ENCODE peak calls at places on chromosomes 6 and 20, in nine cellular contexts. One of them, this sample, is unnamed.

GRCh38 chr20:62726716-62727583 is 18.3 kb downstream of the NTSR1 start:
- DNase-seq in heart right ventricle: no peak
- DNase-seq in prostate gland: no peak
- DNase-seq in AG09309: no peak
- DNase-seq in body of pancreas: peak; percentile 5
- DNase-seq in skeletal muscle cell: no peak
- DNase-seq in HFF-Myc: no peak
- DNase-seq in colonic mucosa: no peak
- DNase-seq in GM12865: no peak
- DNase-seq in this sample: no peak

GRCh38 chr6:133646021-133646682 is 242.8 kb upstream of the TCF21 start:
- DNase-seq in colonic mucosa: no peak
- DNase-seq in GM12865: no peak
- DNase-seq in HFF-Myc: peak; percentile 19
- DNase-seq in skeletal muscle cell: no peak
- DNase-seq in heart right ventricle: no peak
- DNase-seq in body of pancreas: peak; percentile 21
- DNase-seq in AG09309: peak; percentile 38
- DNase-seq in prostate gland: no peak
- DNase-seq in this sample: no peak

GRCh38 chr6:1873781-1874180 is 264.1 kb downstream of the FOXC1 start:
- DNase-seq in GM12865: no peak
- DNase-seq in HFF-Myc: no peak
- DNase-seq in body of pancreas: no peak
- DNase-seq in AG09309: no peak
- DNase-seq in colonic mucosa: no peak
- DNase-seq in heart right ventricle: no peak
- DNase-seq in skeletal muscle cell: no peak
- DNase-seq in prostate gland: no peak
- DNase-seq in this sample: no peak

GRCh38 chr6:52953911-52954839 is 40.9 kb downstream of the GSTA4 start:
- DNase-seq in heart right ventricle: no peak
- DNase-seq in prostate gland: no peak
- DNase-seq in HFF-Myc: no peak
- DNase-seq in GM12865: peak; percentile 8
- DNase-seq in AG09309: no peak
- DNase-seq in colonic mucosa: no peak
- DNase-seq in body of pancreas: no peak
- DNase-seq in skeletal muscle cell: peak; percentile 19
- DNase-seq in this sample: no peak

GRCh38 chr20:61178431-61179080 is 73.5 kb upstream of the CDH4 start:
- DNase-seq in GM12865: no peak
- DNase-seq in skeletal muscle cell: no peak
- DNase-seq in heart right ventricle: no peak
- DNase-seq in body of pancreas: no peak
- DNase-seq in prostate gland: no peak
- DNase-seq in AG09309: no peak
- DNase-seq in colonic mucosa: peak; percentile 66
- DNase-seq in HFF-Myc: no peak
- DNase-seq in this sample: no peak

GRCh38 chr6:71419954-71420692 is 131.5 kb downstream of the OGFRL1 start:
- DNase-seq in prostate gland: peak; percentile 23
- DNase-seq in body of pancreas: peak; percentile 54
- DNase-seq in skeletal muscle cell: no peak
- DNase-seq in HFF-Myc: no peak
- DNase-seq in heart right ventricle: peak; percentile 66
- DNase-seq in colonic mucosa: peak; percentile 33
- DNase-seq in AG09309: no peak
- DNase-seq in GM12865: no peak
- DNase-seq in this sample: no peak

GRCh38 chr6:1263039-1263849 is 48.7 kb upstream of the FOXQ1 start:
- DNase-seq in HFF-Myc: no peak
- DNase-seq in skeletal muscle cell: no peak
- DNase-seq in GM12865: no peak
- DNase-seq in heart right ventricle: no peak
- DNase-seq in AG09309: peak; percentile 71
- DNase-seq in colonic mucosa: no peak
- DNase-seq in prostate gland: no peak
- DNase-seq in body of pancreas: no peak
- DNase-seq in this sample: no peak

GRCh38 chr20:35791823-35792222 is 20.0 kb downstream of the PHF20 start:
- DNase-seq in heart right ventricle: no peak
- DNase-seq in colonic mucosa: no peak
- DNase-seq in prostate gland: no peak
- DNase-seq in AG09309: peak; percentile 86
- DNase-seq in GM12865: no peak
- DNase-seq in skeletal muscle cell: peak; percentile 37
- DNase-seq in HFF-Myc: no peak
- DNase-seq in body of pancreas: no peak
- DNase-seq in this sample: no peak

GRCh38 chr6:41698350-41698781 is 37.0 kb downstream of the TFEB start:
- DNase-seq in GM12865: peak; percentile 43
- DNase-seq in colonic mucosa: no peak
- DNase-seq in prostate gland: no peak
- DNase-seq in AG09309: peak; percentile 87
- DNase-seq in body of pancreas: no peak
- DNase-seq in heart right ventricle: peak; percentile 51
- DNase-seq in HFF-Myc: peak; percentile 80
- DNase-seq in skeletal muscle cell: peak; percentile 89
- DNase-seq in this sample: no peak

GRCh38 chr6:27814665-27815424 is 97.4 kb downstream of the OR2B2 start:
- DNase-seq in GM12865: peak; percentile 98
- DNase-seq in HFF-Myc: peak; percentile 97
- DNase-seq in body of pancreas: peak; percentile 68
- DNase-seq in heart right ventricle: peak; percentile 79
- DNase-seq in prostate gland: peak; percentile 87
- DNase-seq in AG09309: peak; percentile 86
- DNase-seq in colonic mucosa: peak; percentile 85
- DNase-seq in skeletal muscle cell: peak; percentile 84
- DNase-seq in this sample: peak; percentile 97

GRCh38 chr6:36389353-36389752 is 1.9 kb upstream of the ETV7 start:
- DNase-seq in colonic mucosa: no peak
- DNase-seq in HFF-Myc: no peak
- DNase-seq in AG09309: no peak
- DNase-seq in body of pancreas: no peak
- DNase-seq in prostate gland: no peak
- DNase-seq in heart right ventricle: no peak
- DNase-seq in skeletal muscle cell: no peak
- DNase-seq in GM12865: no peak
- DNase-seq in this sample: no peak

GRCh38 chr20:8795404-8795803 is 273.5 kb upstream of the PLCB4 start:
- DNase-seq in GM12865: peak; percentile 10
- DNase-seq in skeletal muscle cell: no peak
- DNase-seq in HFF-Myc: no peak
- DNase-seq in heart right ventricle: no peak
- DNase-seq in colonic mucosa: no peak
- DNase-seq in body of pancreas: no peak
- DNase-seq in AG09309: no peak
- DNase-seq in prostate gland: no peak
- DNase-seq in this sample: no peak

GRCh38 chr6:136249336-136249735 is 775 bp downstream of the MTFR2 start:
- DNase-seq in GM12865: peak; percentile 21
- DNase-seq in body of pancreas: no peak
- DNase-seq in skeletal muscle cell: no peak
- DNase-seq in colonic mucosa: no peak
- DNase-seq in prostate gland: no peak
- DNase-seq in AG09309: no peak
- DNase-seq in heart right ventricle: no peak
- DNase-seq in HFF-Myc: no peak
- DNase-seq in this sample: no peak

GRCh38 chr6:110541701-110542309 is 65.4 kb upstream of the SLC22A16 start:
- DNase-seq in skeletal muscle cell: no peak
- DNase-seq in heart right ventricle: no peak
- DNase-seq in colonic mucosa: no peak
- DNase-seq in body of pancreas: no peak
- DNase-seq in GM12865: no peak
- DNase-seq in prostate gland: no peak
- DNase-seq in HFF-Myc: no peak
- DNase-seq in AG09309: no peak
- DNase-seq in this sample: no peak

GRCh38 chr6:1278057-1278720 is 33.7 kb upstream of the FOXQ1 start:
- DNase-seq in body of pancreas: no peak
- DNase-seq in GM12865: no peak
- DNase-seq in prostate gland: no peak
- DNase-seq in heart right ventricle: no peak
- DNase-seq in HFF-Myc: no peak
- DNase-seq in AG09309: no peak
- DNase-seq in colonic mucosa: no peak
- DNase-seq in skeletal muscle cell: no peak
- DNase-seq in this sample: no peak

GRCh38 chr6:111620168-111620567 is 14.5 kb upstream of the TRAF3IP2 start:
- DNase-seq in HFF-Myc: no peak
- DNase-seq in body of pancreas: peak; percentile 60
- DNase-seq in heart right ventricle: no peak
- DNase-seq in AG09309: no peak
- DNase-seq in prostate gland: no peak
- DNase-seq in skeletal muscle cell: no peak
- DNase-seq in colonic mucosa: peak; percentile 68
- DNase-seq in GM12865: no peak
- DNase-seq in this sample: no peak

GRCh38 chr6:110811187-110811586 is 4.1 kb downstream of the CDK19 start:
- DNase-seq in heart right ventricle: no peak
- DNase-seq in HFF-Myc: no peak
- DNase-seq in body of pancreas: no peak
- DNase-seq in AG09309: no peak
- DNase-seq in skeletal muscle cell: no peak
- DNase-seq in colonic mucosa: no peak
- DNase-seq in GM12865: peak; percentile 74
- DNase-seq in prostate gland: no peak
- DNase-seq in this sample: no peak

GRCh38 chr20:40189621-40190020 is 499.4 kb downstream of the MAFB start:
- DNase-seq in heart right ventricle: no peak
- DNase-seq in HFF-Myc: no peak
- DNase-seq in AG09309: no peak
- DNase-seq in body of pancreas: no peak
- DNase-seq in prostate gland: no peak
- DNase-seq in colonic mucosa: no peak
- DNase-seq in GM12865: no peak
- DNase-seq in skeletal muscle cell: no peak
- DNase-seq in this sample: no peak

GRCh38 chr6:84623956-84624680 is 140.3 kb downstream of the TBX18 start:
- DNase-seq in heart right ventricle: peak; percentile 35
- DNase-seq in GM12865: no peak
- DNase-seq in colonic mucosa: no peak
- DNase-seq in body of pancreas: no peak
- DNase-seq in AG09309: no peak
- DNase-seq in skeletal muscle cell: peak; percentile 87
- DNase-seq in prostate gland: no peak
- DNase-seq in HFF-Myc: no peak
- DNase-seq in this sample: no peak

GRCh38 chr20:40547492-40548129 is 141.4 kb downstream of the MAFB start:
- DNase-seq in body of pancreas: no peak
- DNase-seq in prostate gland: no peak
- DNase-seq in colonic mucosa: no peak
- DNase-seq in GM12865: no peak
- DNase-seq in heart right ventricle: no peak
- DNase-seq in HFF-Myc: no peak
- DNase-seq in AG09309: no peak
- DNase-seq in skeletal muscle cell: no peak
- DNase-seq in this sample: no peak

GRCh38 chr6:45215759-45216158 is 112.4 kb upstream of the RUNX2 start:
- DNase-seq in AG09309: no peak
- DNase-seq in body of pancreas: no peak
- DNase-seq in colonic mucosa: no peak
- DNase-seq in HFF-Myc: no peak
- DNase-seq in heart right ventricle: no peak
- DNase-seq in prostate gland: no peak
- DNase-seq in skeletal muscle cell: no peak
- DNase-seq in GM12865: no peak
- DNase-seq in this sample: no peak
- H3K4me3 ChIP-seq in AG09309: no peak overlapping the region
- H3K4me3 ChIP-seq in body of pancreas: no peak overlapping the region
- H3K4me3 ChIP-seq in colonic mucosa: no peak overlapping the region
- H3K4me3 ChIP-seq in HFF-Myc: no peak overlapping the region
- H3K4me3 ChIP-seq in heart right ventricle: no peak overlapping the region
- H3K4me3 ChIP-seq in prostate gland: no peak overlapping the region
- H3K4me3 ChIP-seq in skeletal muscle cell: no peak overlapping the region
- H3K4me3 ChIP-seq in GM12865: no peak overlapping the region
- H3K4me3 ChIP-seq in this sample: no peak overlapping the region

DNA sequence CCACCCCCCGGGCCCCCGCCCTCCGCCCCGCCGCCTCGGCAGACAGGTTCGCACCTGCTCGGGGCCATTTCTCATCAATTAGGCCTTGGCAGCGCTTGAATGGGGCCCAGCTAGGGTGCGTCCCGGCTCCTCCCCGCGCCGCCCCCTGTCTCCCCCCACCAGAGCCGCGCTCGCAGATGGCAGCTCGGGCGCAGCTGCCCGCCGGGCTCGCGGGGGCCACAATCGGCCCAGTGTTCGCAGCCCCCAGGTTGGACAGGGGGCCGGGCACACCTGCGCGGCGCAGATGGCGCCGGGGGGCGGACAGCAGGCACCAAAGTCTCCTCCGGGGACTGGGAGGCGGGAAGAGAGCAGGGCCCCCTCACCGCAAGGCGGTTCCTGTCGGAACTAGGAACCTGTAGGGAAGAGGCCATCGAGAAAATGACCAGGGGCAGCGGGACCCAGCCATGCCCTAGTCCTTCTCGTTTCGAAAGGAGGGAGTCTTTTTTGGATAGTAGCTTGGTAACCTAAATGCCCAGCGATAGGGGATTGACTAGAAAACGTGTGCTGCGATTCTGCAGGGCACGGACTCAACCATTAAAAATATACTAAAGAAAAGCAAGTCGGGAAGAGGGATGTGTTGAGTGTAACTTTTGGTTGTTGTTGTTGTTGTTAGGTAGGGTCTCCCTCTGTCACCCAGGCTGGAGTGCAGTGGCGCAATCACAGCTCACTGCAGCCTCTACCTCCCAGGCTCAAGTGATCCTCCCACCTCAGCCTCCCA is 83.1 kb upstream of the EYA2 start:
- DNase-seq in prostate gland: no peak
- DNase-seq in colonic mucosa: peak; percentile 36
- DNase-seq in body of pancreas: no peak
- DNase-seq in AG09309: no peak
- DNase-seq in heart right ventricle: no peak
- DNase-seq in GM12865: no peak
- DNase-seq in skeletal muscle cell: no peak
- DNase-seq in HFF-Myc: no peak
- DNase-seq in this sample: no peak
- H3K4me3 ChIP-seq in prostate gland: peak overlapping the region; percentile 29
- H3K4me3 ChIP-seq in colonic mucosa: peak overlapping the region; percentile 26
- H3K4me3 ChIP-seq in body of pancreas: no peak overlapping the region
- H3K4me3 ChIP-seq in AG09309: no peak overlapping the region
- H3K4me3 ChIP-seq in heart right ventricle: no peak overlapping the region
- H3K4me3 ChIP-seq in GM12865: no peak overlapping the region
- H3K4me3 ChIP-seq in skeletal muscle cell: no peak overlapping the region
- H3K4me3 ChIP-seq in HFF-Myc: no peak overlapping the region
- H3K4me3 ChIP-seq in this sample: no peak overlapping the region

GRCh38 chr20:53582574-53583351 is 10.9 kb downstream of the ZNF217 start:
- DNase-seq in prostate gland: no peak
- DNase-seq in heart right ventricle: no peak
- DNase-seq in skeletal muscle cell: peak; percentile 89
- DNase-seq in HFF-Myc: no peak
- DNase-seq in body of pancreas: peak; percentile 42
- DNase-seq in colonic mucosa: no peak
- DNase-seq in AG09309: peak; percentile 91
- DNase-seq in GM12865: peak; percentile 65
- DNase-seq in this sample: no peak
- H3K4me3 ChIP-seq in prostate gland: no peak overlapping the region
- H3K4me3 ChIP-seq in heart right ventricle: no peak overlapping the region
- H3K4me3 ChIP-seq in skeletal muscle cell: no peak overlapping the region
- H3K4me3 ChIP-seq in HFF-Myc: no peak overlapping the region
- H3K4me3 ChIP-seq in body of pancreas: no peak overlapping the region
- H3K4me3 ChIP-seq in colonic mucosa: no peak overlapping the region
- H3K4me3 ChIP-seq in AG09309: no peak overlapping the region
- H3K4me3 ChIP-seq in GM12865: peak overlapping the region; percentile 57
- H3K4me3 ChIP-seq in this sample: peak overlapping the region; percentile 42

GRCh38 chr6:11769816-11770545 is 8.6 kb downstream of the ADTRP start:
- DNase-seq in skeletal muscle cell: no peak
- DNase-seq in heart right ventricle: no peak
- DNase-seq in HFF-Myc: no peak
- DNase-seq in AG09309: no peak
- DNase-seq in body of pancreas: no peak
- DNase-seq in GM12865: no peak
- DNase-seq in prostate gland: no peak
- DNase-seq in colonic mucosa: peak; percentile 54
- DNase-seq in this sample: no peak
- H3K4me3 ChIP-seq in skeletal muscle cell: no peak overlapping the region
- H3K4me3 ChIP-seq in heart right ventricle: no peak overlapping the region
- H3K4me3 ChIP-seq in HFF-Myc: no peak overlapping the region
- H3K4me3 ChIP-seq in AG09309: peak overlapping the region; percentile 0
- H3K4me3 ChIP-seq in body of pancreas: no peak overlapping the region
- H3K4me3 ChIP-seq in GM12865: no peak overlapping the region
- H3K4me3 ChIP-seq in prostate gland: no peak overlapping the region
- H3K4me3 ChIP-seq in colonic mucosa: no peak overlapping the region
- H3K4me3 ChIP-seq in this sample: no peak overlapping the region

This sample was measured in Jurkat, Clone E6-1.